ENCODE peak calls at places on chromosome 19, in seven cellular contexts. C, J, Y, H, L, E and A are unnamed samples.

GRCh38 chr19:57903298-57904174 is 12.9 kb downstream of the ZNF417 start:
- DNase-seq in J (no peak), Y (no peak), E (no peak), H (peak; percentile 71), C (peak; percentile 74), L (no peak), A (no peak)

GRCh38 chr19:31718041-31718440 is 368.8 kb upstream of the TSHZ3 start:
- DNase-seq in H (no peak), E (no peak), Y (no peak), C (peak; percentile 3), L (no peak), J (no peak), A (no peak)

GRCh38 chr19:51359294-51359693 is 6.9 kb downstream of the ETFB start:
- DNase-seq in Y (no peak), H (peak; percentile 86), L (no peak), C (peak; percentile 90), J (no peak), E (no peak), A (peak; percentile 56)

GRCh38 chr19:55493052-55493649 is 4.9 kb downstream of the SSC5D start:
- DNase-seq in J (peak; percentile 57), C (peak; percentile 49), Y (no peak), L (no peak), E (peak; percentile 86), H (peak; percentile 45), A (no peak)

GRCh38 chr19:45001087-45001739 is at the start of gene RELB:
- DNase-seq in E (peak; percentile 97), H (peak; percentile 90), Y (peak; percentile 99), J (peak; percentile 96), L (peak; percentile 97), C (peak; percentile 83), A (peak; percentile 72)

GRCh38 chr19:45079063-45079910 is at the start of gene GEMIN7:
- DNase-seq in L (peak; percentile 76), E (peak; percentile 67), Y (peak; percentile 81), J (peak; percentile 68), H (peak; percentile 72), C (peak; percentile 67), A (no peak)

GRCh38 chr19:29771708-29772415 is 39.9 kb upstream of the CCNE1 start:
- DNase-seq in E (no peak), J (peak; percentile 15), C (peak; percentile 50), H (peak; percentile 55), Y (peak; percentile 68), L (no peak), A (peak; percentile 8)

GRCh38 chr19:43752287-43752875 is 2.4 kb downstream of the SMG9 start:
- DNase-seq in Y (no peak), H (no peak), E (no peak), C (no peak), L (no peak), J (no peak), A (no peak)

GRCh38 chr19:17103177-17103576 is 27.6 kb downstream of the MYO9B start:
- DNase-seq in H (peak; percentile 60), E (no peak), L (no peak), J (no peak), C (no peak), Y (no peak), A (no peak)

GRCh38 chr19:12194827-12195500 is 32.1 kb downstream of the ZNF136 start:
- DNase-seq in H (peak; percentile 57), L (peak; percentile 89), Y (peak; percentile 40), E (peak; percentile 67), J (peak; percentile 90), C (peak; percentile 26), A (no peak)
- TF ChIP-seq CTCF in H (no peak), L (no peak), Y (no peak), E (no peak), J (no peak), C (no peak), A (no peak)

GRCh38 chr19:48826606-48827020 is 9.7 kb downstream of the HSD17B14 start:
- DNase-seq in J (no peak), E (no peak), C (no peak), L (no peak), H (no peak), Y (no peak), A (no peak)
- TF ChIP-seq CTCF in J (no peak), E (no peak), C (peak; percentile 13), L (no peak), H (peak; percentile 10), Y (no peak), A (no peak)

DNA sequence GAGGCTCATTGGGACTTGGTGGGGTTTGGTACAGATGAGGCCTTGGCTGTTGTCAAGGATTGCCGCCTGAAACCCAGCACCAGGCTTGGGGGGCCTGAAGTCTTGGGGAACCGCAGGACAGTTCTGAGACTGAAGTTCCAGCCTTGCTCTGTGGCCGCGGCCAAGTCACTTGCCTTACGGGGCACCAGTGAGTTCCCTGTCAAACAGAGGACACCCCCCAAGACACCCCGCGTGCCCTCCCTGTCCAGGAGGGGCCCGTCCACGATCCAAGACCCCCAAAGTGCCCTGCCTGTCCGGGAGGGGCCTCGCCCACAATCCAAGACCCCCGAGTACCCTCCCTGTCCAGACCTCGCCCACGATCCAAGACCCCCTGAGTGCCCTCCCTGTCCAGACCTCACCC is 2.5 kb downstream of the CDC34 start:
- DNase-seq in C (no peak), Y (no peak), L (no peak), H (no peak), E (no peak), J (no peak), A (no peak)
- TF ChIP-seq CTCF in C (no peak), Y (no peak), L (no peak), H (no peak), E (no peak), J (no peak), A (no peak)

DNA sequence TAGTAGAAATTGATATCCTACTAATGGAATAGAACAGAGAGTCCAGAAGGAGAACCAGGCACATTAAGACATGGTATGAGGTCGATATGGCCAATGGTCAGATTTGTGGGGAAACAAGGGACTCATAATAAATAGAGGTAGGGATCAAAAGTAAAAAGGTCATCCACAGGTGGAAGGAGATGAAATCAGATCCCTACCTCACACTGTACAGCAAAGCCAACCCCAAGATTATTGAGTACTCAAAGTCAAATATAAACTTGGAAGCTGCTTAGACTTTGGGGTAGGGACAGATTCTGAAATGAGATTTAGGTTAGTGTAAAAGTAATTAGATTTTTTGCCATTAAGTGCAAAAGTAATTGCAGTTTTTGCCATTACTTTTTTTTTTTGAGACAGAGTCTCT is 40.7 kb downstream of the BICRA start:
- DNase-seq in L (no peak), Y (no peak), J (no peak), E (no peak), H (no peak), C (no peak), A (no peak)
- TF ChIP-seq CTCF in L (no peak), Y (no peak), J (no peak), E (no peak), H (no peak), C (no peak), A (no peak)

DNA sequence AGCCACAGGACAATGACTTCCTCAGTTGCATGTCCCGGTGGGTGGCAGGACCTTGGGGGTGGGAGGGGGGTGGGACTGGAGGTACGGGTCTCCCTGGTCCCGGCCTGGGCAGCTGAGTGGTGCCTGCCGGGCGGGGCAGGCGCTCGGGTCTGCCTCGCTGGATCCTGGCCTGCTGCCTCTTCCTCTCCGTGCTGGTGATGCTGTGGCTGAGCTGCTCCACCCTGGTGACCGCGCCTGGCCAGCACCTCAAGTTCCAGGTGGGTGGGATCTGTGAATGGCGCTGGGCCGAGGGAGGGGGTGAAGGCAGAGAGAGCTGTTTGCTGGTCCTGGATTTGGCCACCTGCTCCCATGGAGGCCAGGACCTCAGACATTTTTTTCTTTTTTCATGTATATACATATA is 5.6 kb downstream of the TMEM59L start:
- DNase-seq in J (no peak), C (no peak), E (no peak), H (no peak), L (no peak), Y (no peak), A (no peak)
- TF ChIP-seq CTCF in J (no peak), C (no peak), E (no peak), H (no peak), L (no peak), Y (no peak), A (no peak)

GRCh38 chr19:5567360-5567970 is at the start of gene TINCR:
- DNase-seq in J (no peak), E (no peak), C (no peak), Y (no peak), H (no peak), L (no peak), A (no peak)
- TF ChIP-seq CTCF in J (no peak), E (no peak), C (no peak), Y (no peak), H (no peak), L (no peak), A (no peak)

GRCh38 chr19:38711726-38712153 is 32.5 kb downstream of the CAPN12 start:
- DNase-seq in E (peak; percentile 60), C (peak; percentile 87), Y (no peak), J (no peak), H (peak; percentile 69), L (peak; percentile 93), A (peak; percentile 86)
- TF ChIP-seq CTCF in E (no peak), C (no peak), Y (no peak), J (no peak), H (no peak), L (peak; percentile 14), A (peak; percentile 6)

DNA sequence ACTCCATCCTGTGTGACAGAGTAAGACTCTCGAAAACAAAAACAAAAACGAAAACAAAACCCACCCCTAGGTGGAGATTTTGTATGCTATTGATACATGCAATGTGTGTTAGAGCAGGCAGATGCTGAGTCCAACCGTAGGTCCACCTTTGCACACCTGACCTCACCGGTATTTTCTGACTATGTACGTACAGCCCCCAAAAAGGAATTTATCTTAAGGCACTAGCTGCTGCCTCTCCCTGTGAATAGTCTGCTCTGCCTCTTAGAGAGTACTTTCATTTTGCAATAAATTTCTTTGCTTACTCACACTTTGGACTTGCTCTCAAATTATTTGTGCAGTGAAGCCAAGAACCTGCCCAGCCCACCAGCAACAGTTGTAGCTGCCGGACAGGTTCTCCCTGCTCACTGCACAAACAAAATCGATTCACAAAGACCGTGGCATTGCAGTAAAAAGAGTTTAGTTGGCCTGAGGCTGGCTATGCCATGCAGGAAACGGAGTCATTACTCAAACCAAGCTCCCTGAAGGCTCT is 8.2 kb upstream of the ZNF77 start:
- DNase-seq in J (no peak), L (no peak), H (no peak), Y (no peak), E (no peak), C (peak; percentile 26), A (no peak)
- TF ChIP-seq CTCF in J (no peak), L (no peak), H (no peak), Y (peak; percentile 55), E (peak; percentile 8), C (peak; percentile 34), A (no peak)

DNA sequence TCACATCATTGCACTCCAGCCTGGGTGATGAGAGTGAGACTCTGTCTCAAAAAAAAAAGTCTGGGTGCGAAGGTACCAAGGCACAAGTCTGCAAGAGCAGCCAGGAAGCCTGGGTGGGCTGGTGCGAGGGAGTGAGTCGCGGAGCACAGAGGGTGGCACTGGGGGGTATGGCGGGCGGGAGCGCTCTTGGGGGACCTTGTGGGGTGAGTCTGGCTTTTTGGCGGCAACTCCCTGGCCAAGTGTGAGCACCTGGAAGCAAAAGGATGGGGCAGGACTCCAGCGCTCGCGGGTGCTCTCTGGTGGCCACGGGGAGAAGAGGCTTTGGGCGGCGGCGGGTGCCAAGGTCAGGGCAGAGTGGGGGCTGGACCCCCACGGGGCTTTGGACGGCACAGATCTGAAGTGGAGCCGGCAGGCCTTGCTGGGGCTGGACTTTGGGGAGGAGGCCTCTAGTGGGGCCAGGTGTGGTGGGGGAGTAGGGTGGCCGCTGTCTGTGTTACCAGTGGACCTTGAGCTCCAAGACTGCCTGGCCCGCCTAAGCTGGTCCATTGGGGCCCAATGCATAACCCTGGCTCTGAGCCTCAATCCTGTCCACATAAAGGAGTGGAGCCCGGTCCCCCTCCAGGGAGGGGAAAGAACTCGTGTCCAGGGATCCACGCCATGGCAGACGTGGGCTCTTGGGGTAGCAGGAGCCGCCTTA is 1.6 kb downstream of the P2RY11 start:
- DNase-seq in L (no peak), J (no peak), H (peak; percentile 44), C (peak; percentile 31), Y (no peak), E (no peak), A (no peak)
- TF ChIP-seq CTCF in L (no peak), J (peak; percentile 51), H (peak; percentile 57), C (peak; percentile 58), Y (peak; percentile 30), E (peak; percentile 32), A (peak; percentile 64)